ENCODE peak calls at places on chromosomes 13 and 19, in seven cellular contexts. I, E, B, O, Q, N and R are unnamed samples.

GRCh38 chr13:110593430-110594130 is 21.8 kb upstream of the NAXD start:
- DNase-seq in I (peak), E (no peak), B (peak), O (no peak), Q (no peak), N (peak), R (no peak)

GRCh38 chr19:33507021-33507956 is 14.3 kb downstream of the PEPD start:
- DNase-seq in I (no peak), E (no peak), B (peak), O (no peak), Q (no peak), N (no peak), R (no peak)

GRCh38 chr19:17333611-17334413 is 843 bp downstream of the ANO8 start:
- DNase-seq in I (no peak), E (peak), B (no peak), O (peak), Q (no peak), N (peak), R (peak)

GRCh38 chr13:39542361-39542760 is 60.6 kb downstream of the LHFPL6 start:
- DNase-seq in I (no peak), E (no peak), B (no peak), O (no peak), Q (no peak), N (no peak), R (no peak)

GRCh38 chr13:108425056-108425455 is 155.5 kb downstream of the TNFSF13B start:
- DNase-seq in I (no peak), E (no peak), B (peak), O (no peak), Q (no peak), N (peak), R (no peak)

GRCh38 chr19:2675892-2676291 is 26.6 kb downstream of the GNG7 start:
- DNase-seq in I (no peak), E (no peak), B (no peak), O (no peak), Q (no peak), N (no peak), R (no peak)

GRCh38 chr19:839146-839872 is 1.5 kb upstream of the PRTN3 start:
- DNase-seq in I (no peak), E (no peak), B (no peak), O (no peak), Q (no peak), N (no peak), R (no peak)

GRCh38 chr19:3336351-3336679 is 30.1 kb upstream of the NFIC start:
- DNase-seq in I (no peak), E (no peak), B (no peak), O (no peak), Q (no peak), N (no peak), R (no peak)

GRCh38 chr19:49155830-49156346 is 692 bp upstream of the HRC start:
- DNase-seq in I (no peak), E (peak), B (peak), O (no peak), Q (no peak), N (no peak), R (no peak)

GRCh38 chr13:28652002-28652401 is 6.9 kb upstream of the POMP start:
- DNase-seq in I (no peak), E (no peak), B (no peak), O (no peak), Q (no peak), N (no peak), R (no peak)

GRCh38 chr13:49560270-49561063 is 24.9 kb downstream of the RCBTB1 start:
- DNase-seq in I (no peak), E (no peak), B (peak), O (no peak), Q (no peak), N (peak), R (no peak)

GRCh38 chr19:43476606-43477005 is 11.2 kb upstream of the LYPD3 start:
- DNase-seq in I (no peak), E (no peak), B (no peak), O (no peak), Q (peak), N (peak), R (no peak)

GRCh38 chr13:25978961-25979360 is 72.9 kb downstream of the SHISA2 start:
- DNase-seq in I (no peak), E (no peak), B (no peak), O (no peak), Q (no peak), N (no peak), R (no peak)

GRCh38 chr19:54160948-54161347 is 1.4 kb upstream of the LENG1 start:
- DNase-seq in I (no peak), E (no peak), B (no peak), O (no peak), Q (no peak), N (no peak), R (no peak)

GRCh38 chr13:41327994-41328778 is 17.1 kb downstream of the NAA16 start:
- DNase-seq in I (no peak), E (no peak), B (no peak), O (no peak), Q (no peak), N (peak), R (no peak)

GRCh38 chr13:100710176-100710575 is 35.6 kb upstream of the TMTC4 start:
- DNase-seq in I (no peak), E (no peak), B (no peak), O (no peak), Q (no peak), N (no peak), R (no peak)

GRCh38 chr19:7137120-7137519 is 67.6 kb downstream of the ZNF557 start:
- DNase-seq in I (no peak), E (no peak), B (no peak), O (no peak), Q (no peak), N (no peak), R (no peak)

GRCh38 chr13:95704510-95704909 is 27.6 kb downstream of the DNAJC3 start:
- DNase-seq in I (no peak), E (no peak), B (no peak), O (no peak), Q (no peak), N (no peak), R (no peak)

GRCh38 chr13:36981156-36981743 is 17.9 kb downstream of the ALG5 start:
- DNase-seq in I (no peak), E (no peak), B (peak), O (no peak), Q (no peak), N (peak), R (no peak)

GRCh38 chr19:3167533-3168272 is 10.9 kb upstream of the S1PR4 start:
- DNase-seq in I (no peak), E (no peak), B (no peak), O (no peak), Q (no peak), N (no peak), R (no peak)

GRCh38 chr19:3830841-3831589 is 37.8 kb downstream of the ZFR2 start:
- DNase-seq in I (no peak), E (no peak), B (peak), O (no peak), Q (no peak), N (no peak), R (no peak)

GRCh38 chr19:40542197-40542859 is 34.3 kb upstream of the SHKBP1 start:
- DNase-seq in I (no peak), E (no peak), B (peak), O (no peak), Q (no peak), N (peak), R (no peak)

GRCh38 chr19:15722956-15723355 is 4.9 kb upstream of the OR10H2 start:
- DNase-seq in I (no peak), E (no peak), B (no peak), O (no peak), Q (no peak), N (no peak), R (no peak)

GRCh38 chr19:47227347-47228167 is 3.4 kb downstream of the BBC3 start:
- DNase-seq in I (no peak), E (peak), B (peak), O (no peak), Q (peak), N (peak), R (no peak)

GRCh38 chr13:59345316-59345715 is 818.4 kb downstream of the DIAPH3 start:
- DNase-seq in I (no peak), E (no peak), B (no peak), O (no peak), Q (no peak), N (peak), R (no peak)

GRCh38 chr13:45728759-45729158 is 26.6 kb downstream of the CBY2 start:
- DNase-seq in I (no peak), E (peak), B (peak), O (no peak), Q (no peak), N (no peak), R (no peak)

GRCh38 chr13:94658926-94659649 is 53.3 kb downstream of the SOX21 start:
- DNase-seq in I (no peak), E (no peak), B (no peak), O (no peak), Q (no peak), N (peak), R (no peak)

GRCh38 chr13:41007359-41008118 is 11.6 kb downstream of the ELF1 start:
- DNase-seq in I (no peak), E (no peak), B (no peak), O (no peak), Q (no peak), N (peak), R (no peak)

GRCh38 chr19:4749870-4750269 is 26.2 kb upstream of the DPP9 start:
- DNase-seq in I (no peak), E (no peak), B (peak), O (no peak), Q (no peak), N (no peak), R (no peak)